ENCODE peak calls at places on chromosomes 1 and 21, in five cellular contexts. Y is body of pancreas, Q is fibroblast of lung, W is brain microvascular endothelial cell, Z is AG04449. V is an unnamed sample.

GRCh38 chr1:112840631-112841624 is 115.1 kb downstream of the SLC16A1 start:
- DNase-seq in Y (no peak), Q (no peak), W (no peak), Z (no peak), V (no peak)

GRCh38 chr1:217138839-217139466 is 415.7 kb upstream of the ESRRG start:
- DNase-seq in Y (no peak), Q (no peak), W (no peak), Z (no peak), V (no peak)

GRCh38 chr1:2413495-2414296 is 1.3 kb upstream of the PEX10 start:
- DNase-seq in Y (no peak), Q (no peak), W (no peak), Z (no peak), V (no peak)

GRCh38 chr1:20008391-20008841 is 29.0 kb upstream of the PLA2G2A start:
- DNase-seq in Y (peak; percentile 67), Q (peak; percentile 2), W (no peak), Z (no peak), V (peak; percentile 4)

GRCh38 chr1:1421147-1421906 is at the start of gene ANKRD65:
- DNase-seq in Y (no peak), Q (no peak), W (no peak), Z (no peak), V (no peak)

GRCh38 chr1:197467881-197468280 is 199.8 kb downstream of the CRB1 start:
- DNase-seq in Y (no peak), Q (peak; percentile 22), W (peak; percentile 37), Z (peak; percentile 47), V (peak; percentile 25)

GRCh38 chr1:64834734-64835133 is 89.9 kb downstream of the RAVER2 start:
- DNase-seq in Y (no peak), Q (peak; percentile 42), W (peak; percentile 69), Z (peak; percentile 49), V (peak; percentile 44)

GRCh38 chr1:57831624-57832023 is 407.8 kb upstream of the DAB1 start:
- DNase-seq in Y (no peak), Q (peak; percentile 39), W (peak; percentile 55), Z (no peak), V (no peak)

GRCh38 chr1:207822602-207823451 is 71.0 kb downstream of the CD46 start:
- DNase-seq in Y (peak; percentile 92), Q (peak; percentile 37), W (no peak), Z (no peak), V (no peak)

GRCh38 chr1:27106561-27107323 is 48.2 kb downstream of the SLC9A1 start:
- DNase-seq in Y (no peak), Q (no peak), W (no peak), Z (no peak), V (no peak)

GRCh38 chr1:162042361-162042760 is 18.7 kb upstream of the OLFML2B start:
- DNase-seq in Y (no peak), Q (no peak), W (no peak), Z (no peak), V (no peak)

GRCh38 chr1:89381617-89382016 is 17.8 kb downstream of the GBP6 start:
- DNase-seq in Y (no peak), Q (no peak), W (no peak), Z (no peak), V (no peak)

GRCh38 chr1:147717706-147718097 is 42.7 kb downstream of the GJA5 start:
- DNase-seq in Y (no peak), Q (no peak), W (no peak), Z (no peak), V (no peak)

GRCh38 chr1:41325801-41326200 is 35.4 kb upstream of the FOXO6 start:
- DNase-seq in Y (no peak), Q (no peak), W (peak; percentile 72), Z (no peak), V (no peak)

GRCh38 chr1:246324711-246325110 is 182.4 kb downstream of the SMYD3 start:
- DNase-seq in Y (no peak), Q (peak; percentile 27), W (peak; percentile 23), Z (no peak), V (no peak)

GRCh38 chr1:55359611-55360010 is 144.4 kb upstream of the USP24 start:
- DNase-seq in Y (no peak), Q (no peak), W (no peak), Z (no peak), V (no peak)

GRCh38 chr1:27382950-27383627 is at the start of gene CD164L2:
- DNase-seq in Y (peak; percentile 85), Q (no peak), W (no peak), Z (no peak), V (no peak)

GRCh38 chr1:199226163-199226562 is 587.3 kb downstream of the PTPRC start:
- DNase-seq in Y (no peak), Q (peak; percentile 9), W (peak; percentile 64), Z (no peak), V (no peak)

GRCh38 chr1:14300991-14301703 is 297.3 kb upstream of the KAZN start:
- DNase-seq in Y (no peak), Q (peak; percentile 19), W (no peak), Z (no peak), V (no peak)

GRCh38 chr1:1033731-1034437 is 14.0 kb downstream of the AGRN start:
- DNase-seq in Y (no peak), Q (no peak), W (no peak), Z (no peak), V (no peak)

GRCh38 chr1:229303855-229304254 is 32.9 kb downstream of the RAB4A start:
- DNase-seq in Y (no peak), Q (no peak), W (no peak), Z (no peak), V (no peak)

GRCh38 chr1:225875044-225875822 is 6.9 kb downstream of the TMEM63A start:
- DNase-seq in Y (peak; percentile 75), Q (no peak), W (no peak), Z (no peak), V (no peak)

GRCh38 chr1:77271851-77272250 is 10.0 kb upstream of the AK5 start:
- DNase-seq in Y (no peak), Q (peak; percentile 74), W (peak; percentile 20), Z (peak; percentile 12), V (peak; percentile 37)

GRCh38 chr1:78483903-78484302 is 6.9 kb upstream of the PTGFR start:
- DNase-seq in Y (no peak), Q (peak; percentile 18), W (peak; percentile 1), Z (no peak), V (no peak)

GRCh38 chr1:221979461-221980032 is 237.7 kb upstream of the DUSP10 start:
- DNase-seq in Y (no peak), Q (no peak), W (no peak), Z (no peak), V (no peak)

GRCh38 chr1:232725303-232726047 is 79.7 kb upstream of the MAP10 start:
- DNase-seq in Y (no peak), Q (no peak), W (no peak), Z (no peak), V (no peak)

GRCh38 chr1:188769181-188769580 is 1708.5 kb downstream of the BRINP3 start:
- DNase-seq in Y (no peak), Q (no peak), W (no peak), Z (no peak), V (no peak)

GRCh38 chr1:75630998-75631397 is 20.1 kb upstream of the SLC44A5 start:
- DNase-seq in Y (no peak), Q (no peak), W (no peak), Z (no peak), V (no peak)

GRCh38 chr1:154899041-154899440 is 29.0 kb upstream of the KCNN3 start:
- DNase-seq in Y (no peak), Q (no peak), W (no peak), Z (no peak), V (no peak)

GRCh38 chr1:15848143-15848928 is 829 bp downstream of the SPEN start:
- DNase-seq in Y (peak; percentile 41), Q (no peak), W (peak; percentile 20), Z (no peak), V (no peak)

GRCh38 chr1:245685111-245685810 is 530.5 kb downstream of the KIF26B start:
- DNase-seq in Y (no peak), Q (no peak), W (no peak), Z (no peak), V (no peak)

GRCh38 chr21:43307677-43308070 is 119.3 kb downstream of the SIK1 start:
- DNase-seq in Y (no peak), Q (no peak), W (no peak), Z (no peak), V (no peak)

GRCh38 chr1:33137800-33138199 is 44.0 kb downstream of the TRIM62 start:
- DNase-seq in Y (no peak), Q (peak; percentile 47), W (no peak), Z (no peak), V (no peak)
- TF ChIP-seq CTCF in Y (no peak), Q (peak; percentile 72), W (peak; percentile 85), Z (peak; percentile 63), V (peak; percentile 70)

DNA sequence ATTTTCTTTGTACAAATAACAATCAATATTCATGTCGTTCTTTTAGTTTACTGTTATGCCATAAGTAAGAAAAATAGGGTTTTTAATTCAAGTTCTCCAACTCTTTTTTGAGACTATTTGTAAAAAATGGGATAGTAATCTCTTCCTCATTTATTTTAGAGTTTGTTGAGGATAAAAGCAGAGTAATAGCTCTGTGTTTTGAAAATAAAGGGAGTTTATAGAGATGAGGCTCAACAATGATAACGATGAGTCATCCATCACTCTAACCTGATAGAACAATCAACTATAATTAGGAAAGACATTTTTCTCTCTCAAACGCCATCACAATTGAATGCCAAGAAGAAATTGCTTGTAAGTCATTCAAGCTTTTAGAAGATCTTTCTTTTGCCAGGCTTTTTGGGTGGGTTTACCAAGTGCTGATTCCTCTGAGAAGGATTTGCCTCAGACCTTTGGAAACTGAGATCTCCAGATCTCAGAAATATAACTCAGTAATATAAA is 553 bp downstream of the CD84 start:
- DNase-seq in Y (no peak), Q (no peak), W (no peak), Z (no peak), V (no peak)
- H3K4me3 ChIP-seq in Y (no peak overlapping the region), Q (no peak overlapping the region), W (no peak overlapping the region), Z (no peak overlapping the region), V (no peak overlapping the region)

GRCh38 chr21:41168391-41169257 is 664 bp downstream of the BACE2 start:
- DNase-seq in Y (peak; percentile 54), Q (peak; percentile 71), W (peak; percentile 42), Z (no peak), V (no peak)
- TF ChIP-seq CTCF in Y (no peak), Q (peak; percentile 2), W (peak; percentile 25), Z (no peak), V (no peak)

GRCh38 chr21:46195595-46196195 is 11.4 kb upstream of the SPATC1L start:
- DNase-seq in Y (no peak), Q (no peak), W (no peak), Z (no peak), V (no peak)
- H3K4me3 ChIP-seq in Y (no peak overlapping the region), Q (no peak overlapping the region), W (no peak overlapping the region), Z (no peak overlapping the region), V (no peak overlapping the region)

GRCh38 chr1:172941456-172941855 is 109.3 kb downstream of the TNFSF18 start:
- DNase-seq in Y (no peak), Q (no peak), W (no peak), Z (no peak), V (no peak)
- TF ChIP-seq CTCF in Y (no peak), Q (no peak), W (no peak), Z (no peak), V (no peak)

V was measured in AG09309.